ENCODE peak calls at places on chromosomes 2 and 18, in four cellular contexts. P, A, B and K are unnamed samples.

GRCh38 chr2:106058469-106059137 is 135.5 kb downstream of the UXS1 start:
- DNase-seq in A (no peak), B (no peak), P (no peak), K (no peak)

GRCh38 chr2:85248741-85249524 is 78.9 kb downstream of the TGOLN2 start:
- DNase-seq in P (peak), A (peak), B (peak), K (no peak)

GRCh38 chr18:58176915-58177717 is 133.1 kb downstream of the NEDD4L start:
- DNase-seq in A (no peak), B (peak), P (no peak), K (no peak)

GRCh38 chr2:234910186-234910679 is 41.6 kb upstream of the SH3BP4 start:
- DNase-seq in B (no peak), A (no peak), P (no peak), K (no peak)

GRCh38 chr2:148642891-148643416 is 1.6 kb upstream of the EPC2 start:
- DNase-seq in A (peak), B (no peak), P (no peak), K (peak)

GRCh38 chr2:120320318-120320851 is 25.6 kb upstream of the INHBB start:
- DNase-seq in A (peak), P (peak), B (peak), K (no peak)

GRCh38 chr2:160268382-160268781 is 68.3 kb upstream of the ITGB6 start:
- DNase-seq in P (no peak), A (no peak), B (no peak), K (no peak)

GRCh38 chr18:68426731-68427315 is 288.1 kb downstream of the TMX3 start:
- DNase-seq in B (peak), A (no peak), P (no peak), K (no peak)

GRCh38 chr2:214379227-214379626 is 31.6 kb upstream of the VWC2L start:
- DNase-seq in A (no peak), B (peak), P (no peak), K (no peak)

GRCh38 chr2:100018794-100019193 is 123.6 kb downstream of the AFF3 start:
- DNase-seq in B (peak), P (no peak), A (no peak), K (no peak)

GRCh38 chr2:118061135-118061955 is 26.9 kb upstream of the INSIG2 start:
- DNase-seq in A (peak), P (no peak), B (peak), K (no peak)

GRCh38 chr2:23988371-23988770 is 21.5 kb upstream of the MFSD2B start:
- DNase-seq in P (no peak), A (no peak), B (peak), K (no peak)

GRCh38 chr2:240573071-240573515 is 4.8 kb downstream of the RNPEPL1 start:
- DNase-seq in A (no peak), B (no peak), P (no peak), K (no peak)

GRCh38 chr18:8756571-8756970 is 51.2 kb downstream of the MTCL1 start:
- DNase-seq in A (no peak), P (no peak), B (no peak), K (no peak)

GRCh38 chr2:52629944-52630343 is 1137.7 kb upstream of the CHAC2 start:
- DNase-seq in A (no peak), P (no peak), B (no peak), K (no peak)

GRCh38 chr2:127627740-127628571 is 18.0 kb upstream of the GPR17 start:
- DNase-seq in A (no peak), B (no peak), P (no peak), K (no peak)

GRCh38 chr2:196607073-196607472 is 32.4 kb upstream of the CCDC150 start:
- DNase-seq in P (no peak), A (no peak), B (peak), K (no peak)

GRCh38 chr2:84861539-84861938 is 19.3 kb downstream of the TRABD2A start:
- DNase-seq in P (no peak), B (no peak), A (no peak), K (no peak)

GRCh38 chr18:8661754-8662573 is 43.4 kb upstream of the MTCL1 start:
- DNase-seq in P (no peak), A (no peak), B (peak), K (no peak)

GRCh38 chr2:118539290-118539689 is 308.2 kb downstream of the EN1 start:
- DNase-seq in P (no peak), B (peak), A (peak), K (peak)

GRCh38 chr2:54666131-54666637 is 57.3 kb upstream of the EML6 start:
- DNase-seq in P (peak), B (peak), A (peak), K (no peak)

GRCh38 chr2:118815731-118816130 is 31.7 kb downstream of the EN1 start:
- DNase-seq in A (no peak), B (no peak), P (no peak), K (no peak)

GRCh38 chr2:177038772-177039484 is 173.7 kb upstream of the HNRNPA3 start:
- DNase-seq in B (no peak), P (no peak), A (no peak), K (no peak)

GRCh38 chr2:230541934-230542380 is 126.0 kb downstream of the SP100 start:
- DNase-seq in P (no peak), B (peak), A (no peak), K (no peak)

GRCh38 chr2:65661980-65662653 is 229.7 kb upstream of the SPRED2 start:
- DNase-seq in B (peak), A (no peak), P (no peak), K (no peak)

GRCh38 chr2:16249269-16250055 is 309.1 kb downstream of the MYCN start:
- DNase-seq in B (no peak), A (no peak), P (no peak), K (no peak)

GRCh38 chr2:191478754-191479679 is 198.9 kb upstream of the NABP1 start:
- DNase-seq in P (peak), B (peak), A (peak), K (peak)

GRCh38 chr18:10525563-10526210 is at the start of gene NAPG:
- DNase-seq in A (peak), P (peak), B (peak), K (peak)
- TF ChIP-seq POLR2A in A (no peak), P (no peak), B (peak), K (peak)

GRCh38 chr2:46298522-46299351 is 1.5 kb downstream of the EPAS1 start:
- DNase-seq in A (peak), B (peak), P (peak), K (peak)
- TF ChIP-seq POLR2A in A (no peak), B (peak), P (peak), K (peak)

GRCh38 chr2:174341301-174341994 is 6.7 kb downstream of the SP9 start:
- DNase-seq in A (peak), P (peak), B (peak), K (peak)
- TF ChIP-seq POLR2A in A (no peak), P (no peak), B (no peak), K (no peak)

GRCh38 chr2:29916571-29916970 is 4.8 kb downstream of the ALK start:
- DNase-seq in P (no peak), A (no peak), B (no peak), K (peak)
- TF ChIP-seq POLR2A in P (no peak), A (no peak), B (no peak), K (no peak)

GRCh38 chr18:48975817-48976649 is 25.3 kb upstream of the SMAD7 start:
- DNase-seq in P (no peak), B (peak), A (no peak), K (peak)
- TF ChIP-seq POLR2A in P (no peak), B (peak), A (no peak), K (no peak)

DNA sequence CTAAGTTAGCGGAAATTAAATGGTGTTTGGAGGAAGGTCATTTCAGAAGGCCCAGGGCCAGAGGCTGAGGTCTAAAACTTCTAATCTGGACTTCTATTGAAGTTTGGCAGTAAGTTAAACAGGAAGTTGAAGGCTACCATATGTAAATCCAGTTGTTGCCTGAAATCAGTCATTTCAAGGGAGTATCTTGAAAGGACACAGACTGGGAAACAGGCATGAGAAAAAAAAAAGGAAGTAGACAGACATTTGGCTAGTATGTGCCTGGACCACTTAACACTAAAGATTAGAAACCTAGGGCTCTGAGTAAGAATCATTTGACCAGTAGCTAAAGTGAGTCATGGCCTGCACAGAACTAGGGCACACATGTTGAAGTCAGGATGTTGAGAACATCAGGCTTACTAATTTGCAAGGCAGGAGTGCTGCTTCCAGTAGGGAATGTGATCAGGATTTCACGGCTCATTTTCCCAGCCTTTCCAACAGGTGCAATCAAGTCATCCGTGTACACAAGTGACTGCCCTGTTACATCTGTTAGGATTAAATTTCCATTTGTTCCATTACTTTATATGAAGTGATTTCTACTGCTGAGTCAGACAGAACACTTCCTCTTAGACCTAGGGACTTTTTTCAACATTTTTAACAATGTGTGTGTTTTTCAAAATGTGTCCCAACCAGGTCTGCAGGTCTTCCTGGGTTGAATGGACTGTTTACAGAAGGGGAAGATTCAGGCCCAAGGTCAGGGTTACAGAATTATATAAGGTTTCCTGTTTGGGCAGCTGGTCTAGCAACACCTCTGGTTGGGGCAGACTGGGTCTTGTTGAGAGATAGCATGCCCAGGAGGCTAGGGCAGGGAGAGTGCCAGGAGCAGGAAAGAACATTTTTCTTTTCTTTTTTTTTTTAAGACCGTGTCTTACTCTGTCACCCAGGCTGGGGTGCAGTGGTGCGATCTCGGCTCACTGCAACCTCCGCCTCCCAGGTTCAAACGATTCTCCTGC is 145.6 kb downstream of the TGIF1 start:
- DNase-seq in B (peak), P (peak), A (peak), K (no peak)
- TF ChIP-seq POLR2A in B (peak), P (no peak), A (no peak), K (no peak)